ENCODE peak calls at places on chromosomes 13 and 19, in ten cellular contexts. One of them, this sample, is unnamed.
A peak's percentile ranks its signal among the peaks of the same experiment; 100 is the strongest.

GRCh38 chr13:92303428-92303827 is 905.0 kb downstream of the GPC5 start:
- DNase-seq in AG04450: peak; percentile 10
- DNase-seq in adrenal gland: no peak
- DNase-seq in HS-5: peak; percentile 37
- DNase-seq in HFF-Myc: no peak
- DNase-seq in BE2C: no peak
- DNase-seq in foreskin fibroblast: peak; percentile 77
- DNase-seq in endothelial cell: no peak
- DNase-seq in Right ventricle myocardium superior: no peak
- DNase-seq in neuronal stem cell: no peak
- DNase-seq in this sample: no peak

GRCh38 chr19:6712692-6713670 is 7.5 kb downstream of the C3 start:
- DNase-seq in HS-5: no peak
- DNase-seq in Right ventricle myocardium superior: no peak
- DNase-seq in AG04450: no peak
- DNase-seq in endothelial cell: no peak
- DNase-seq in adrenal gland: no peak
- DNase-seq in BE2C: no peak
- DNase-seq in HFF-Myc: no peak
- DNase-seq in neuronal stem cell: no peak
- DNase-seq in foreskin fibroblast: no peak
- DNase-seq in this sample: no peak

GRCh38 chr19:6103217-6103644 is 7.1 kb downstream of the RFX2 start:
- DNase-seq in foreskin fibroblast: peak; percentile 96
- DNase-seq in neuronal stem cell: no peak
- DNase-seq in HFF-Myc: no peak
- DNase-seq in BE2C: no peak
- DNase-seq in HS-5: peak; percentile 79
- DNase-seq in AG04450: peak; percentile 56
- DNase-seq in adrenal gland: peak; percentile 94
- DNase-seq in endothelial cell: no peak
- DNase-seq in Right ventricle myocardium superior: peak; percentile 85
- DNase-seq in this sample: no peak

GRCh38 chr13:76790519-76791289 is 95.5 kb downstream of the KCTD12 start:
- DNase-seq in adrenal gland: no peak
- DNase-seq in HS-5: no peak
- DNase-seq in Right ventricle myocardium superior: no peak
- DNase-seq in neuronal stem cell: no peak
- DNase-seq in HFF-Myc: no peak
- DNase-seq in endothelial cell: no peak
- DNase-seq in foreskin fibroblast: peak; percentile 42
- DNase-seq in BE2C: no peak
- DNase-seq in AG04450: no peak
- DNase-seq in this sample: no peak

GRCh38 chr19:17560205-17560595 is 4.8 kb downstream of the COLGALT1 start:
- DNase-seq in neuronal stem cell: no peak
- DNase-seq in AG04450: peak; percentile 59
- DNase-seq in Right ventricle myocardium superior: peak; percentile 56
- DNase-seq in endothelial cell: no peak
- DNase-seq in adrenal gland: peak; percentile 62
- DNase-seq in HS-5: peak; percentile 86
- DNase-seq in foreskin fibroblast: peak; percentile 74
- DNase-seq in HFF-Myc: no peak
- DNase-seq in BE2C: no peak
- DNase-seq in this sample: no peak

GRCh38 chr13:86757236-86757978 is 913.8 kb upstream of the SLITRK5 start:
- DNase-seq in HS-5: no peak
- DNase-seq in HFF-Myc: no peak
- DNase-seq in foreskin fibroblast: no peak
- DNase-seq in BE2C: no peak
- DNase-seq in AG04450: no peak
- DNase-seq in neuronal stem cell: no peak
- DNase-seq in adrenal gland: no peak
- DNase-seq in endothelial cell: no peak
- DNase-seq in Right ventricle myocardium superior: no peak
- DNase-seq in this sample: no peak

GRCh38 chr13:112783946-112784500 is 94.2 kb downstream of the ATP11A start:
- DNase-seq in endothelial cell: no peak
- DNase-seq in adrenal gland: no peak
- DNase-seq in BE2C: no peak
- DNase-seq in foreskin fibroblast: no peak
- DNase-seq in neuronal stem cell: no peak
- DNase-seq in HS-5: no peak
- DNase-seq in AG04450: no peak
- DNase-seq in Right ventricle myocardium superior: no peak
- DNase-seq in HFF-Myc: no peak
- DNase-seq in this sample: no peak

GRCh38 chr19:27806471-27807070 is 1406.4 kb downstream of the UQCRFS1 start:
- DNase-seq in adrenal gland: no peak
- DNase-seq in HS-5: no peak
- DNase-seq in foreskin fibroblast: no peak
- DNase-seq in HFF-Myc: no peak
- DNase-seq in BE2C: no peak
- DNase-seq in neuronal stem cell: no peak
- DNase-seq in endothelial cell: no peak
- DNase-seq in Right ventricle myocardium superior: no peak
- DNase-seq in AG04450: no peak
- DNase-seq in this sample: no peak

GRCh38 chr19:13850910-13851753 is 25.8 kb upstream of the NANOS3 start:
- DNase-seq in AG04450: peak; percentile 88
- DNase-seq in HS-5: peak; percentile 88
- DNase-seq in Right ventricle myocardium superior: peak; percentile 85
- DNase-seq in endothelial cell: no peak
- DNase-seq in neuronal stem cell: no peak
- DNase-seq in foreskin fibroblast: peak; percentile 98
- DNase-seq in HFF-Myc: peak; percentile 83
- DNase-seq in BE2C: no peak
- DNase-seq in adrenal gland: peak; percentile 96
- DNase-seq in this sample: no peak

GRCh38 chr19:35262101-35262761 is 6.5 kb upstream of the USF2 start:
- DNase-seq in endothelial cell: no peak
- DNase-seq in foreskin fibroblast: no peak
- DNase-seq in HFF-Myc: no peak
- DNase-seq in AG04450: no peak
- DNase-seq in HS-5: no peak
- DNase-seq in neuronal stem cell: no peak
- DNase-seq in adrenal gland: peak; percentile 31
- DNase-seq in Right ventricle myocardium superior: no peak
- DNase-seq in BE2C: no peak
- DNase-seq in this sample: no peak

GRCh38 chr19:35395762-35396199 is 24.9 kb downstream of the GPR42 start:
- DNase-seq in HS-5: no peak
- DNase-seq in AG04450: no peak
- DNase-seq in HFF-Myc: no peak
- DNase-seq in adrenal gland: peak; percentile 83
- DNase-seq in foreskin fibroblast: no peak
- DNase-seq in endothelial cell: no peak
- DNase-seq in neuronal stem cell: no peak
- DNase-seq in Right ventricle myocardium superior: peak; percentile 42
- DNase-seq in BE2C: peak; percentile 87
- DNase-seq in this sample: no peak

GRCh38 chr13:51643882-51644281 is 59.6 kb downstream of the WDFY2 start:
- DNase-seq in HS-5: no peak
- DNase-seq in Right ventricle myocardium superior: no peak
- DNase-seq in AG04450: peak; percentile 79
- DNase-seq in foreskin fibroblast: peak; percentile 92
- DNase-seq in BE2C: no peak
- DNase-seq in neuronal stem cell: no peak
- DNase-seq in HFF-Myc: peak; percentile 89
- DNase-seq in endothelial cell: no peak
- DNase-seq in adrenal gland: no peak
- DNase-seq in this sample: no peak

GRCh38 chr13:73693215-73693614 is 441.0 kb downstream of the KLF12 start:
- DNase-seq in HS-5: no peak
- DNase-seq in HFF-Myc: no peak
- DNase-seq in BE2C: no peak
- DNase-seq in AG04450: no peak
- DNase-seq in adrenal gland: no peak
- DNase-seq in neuronal stem cell: no peak
- DNase-seq in Right ventricle myocardium superior: no peak
- DNase-seq in foreskin fibroblast: no peak
- DNase-seq in endothelial cell: no peak
- DNase-seq in this sample: no peak

GRCh38 chr13:36108342-36108741 is 22.8 kb downstream of the DCLK1 start:
- DNase-seq in Right ventricle myocardium superior: no peak
- DNase-seq in adrenal gland: no peak
- DNase-seq in AG04450: no peak
- DNase-seq in BE2C: no peak
- DNase-seq in neuronal stem cell: no peak
- DNase-seq in endothelial cell: no peak
- DNase-seq in foreskin fibroblast: no peak
- DNase-seq in HS-5: no peak
- DNase-seq in HFF-Myc: no peak
- DNase-seq in this sample: no peak

GRCh38 chr19:11781295-11782057 is 14.7 kb downstream of the ZNF441 start:
- DNase-seq in Right ventricle myocardium superior: no peak
- DNase-seq in endothelial cell: no peak
- DNase-seq in HS-5: no peak
- DNase-seq in neuronal stem cell: no peak
- DNase-seq in foreskin fibroblast: no peak
- DNase-seq in adrenal gland: no peak
- DNase-seq in BE2C: no peak
- DNase-seq in AG04450: no peak
- DNase-seq in HFF-Myc: no peak
- DNase-seq in this sample: no peak

GRCh38 chr19:8489591-8490394 is 12.6 kb downstream of the PRAM1 start:
- DNase-seq in endothelial cell: no peak
- DNase-seq in BE2C: no peak
- DNase-seq in adrenal gland: no peak
- DNase-seq in AG04450: no peak
- DNase-seq in neuronal stem cell: no peak
- DNase-seq in HS-5: no peak
- DNase-seq in Right ventricle myocardium superior: peak; percentile 37
- DNase-seq in HFF-Myc: no peak
- DNase-seq in foreskin fibroblast: peak; percentile 29
- DNase-seq in this sample: no peak

GRCh38 chr13:77975358-77976042 is 56.9 kb upstream of the EDNRB start:
- DNase-seq in Right ventricle myocardium superior: no peak
- DNase-seq in adrenal gland: no peak
- DNase-seq in HS-5: no peak
- DNase-seq in AG04450: no peak
- DNase-seq in HFF-Myc: no peak
- DNase-seq in neuronal stem cell: no peak
- DNase-seq in BE2C: no peak
- DNase-seq in endothelial cell: no peak
- DNase-seq in foreskin fibroblast: no peak
- DNase-seq in this sample: peak; percentile 68

GRCh38 chr13:27379694-27380596 is 44.5 kb upstream of the GTF3A start:
- DNase-seq in foreskin fibroblast: peak; percentile 56
- DNase-seq in HFF-Myc: no peak
- DNase-seq in neuronal stem cell: peak; percentile 69
- DNase-seq in Right ventricle myocardium superior: peak; percentile 71
- DNase-seq in AG04450: no peak
- DNase-seq in adrenal gland: peak; percentile 41
- DNase-seq in BE2C: peak; percentile 81
- DNase-seq in HS-5: no peak
- DNase-seq in endothelial cell: peak; percentile 86
- DNase-seq in this sample: no peak

GRCh38 chr13:57932071-57932470 is 300.5 kb downstream of the PCDH17 start:
- DNase-seq in HFF-Myc: no peak
- DNase-seq in adrenal gland: no peak
- DNase-seq in HS-5: no peak
- DNase-seq in Right ventricle myocardium superior: no peak
- DNase-seq in neuronal stem cell: no peak
- DNase-seq in BE2C: no peak
- DNase-seq in AG04450: no peak
- DNase-seq in foreskin fibroblast: no peak
- DNase-seq in endothelial cell: no peak
- DNase-seq in this sample: no peak

GRCh38 chr19:43777163-43777700 is 3.5 kb downstream of the KCNN4 start:
- DNase-seq in endothelial cell: no peak
- DNase-seq in foreskin fibroblast: peak; percentile 44
- DNase-seq in HFF-Myc: no peak
- DNase-seq in neuronal stem cell: no peak
- DNase-seq in adrenal gland: peak; percentile 34
- DNase-seq in BE2C: no peak
- DNase-seq in HS-5: no peak
- DNase-seq in Right ventricle myocardium superior: no peak
- DNase-seq in AG04450: no peak
- DNase-seq in this sample: no peak

GRCh38 chr19:15463865-15464371 is 426 bp downstream of the RASAL3 start:
- DNase-seq in endothelial cell: no peak
- DNase-seq in HS-5: no peak
- DNase-seq in AG04450: no peak
- DNase-seq in foreskin fibroblast: no peak
- DNase-seq in adrenal gland: no peak
- DNase-seq in Right ventricle myocardium superior: peak; percentile 68
- DNase-seq in neuronal stem cell: no peak
- DNase-seq in HFF-Myc: no peak
- DNase-seq in BE2C: no peak
- DNase-seq in this sample: no peak

GRCh38 chr19:8449830-8450229 is 5.1 kb downstream of the HNRNPM start:
- DNase-seq in endothelial cell: no peak
- DNase-seq in AG04450: no peak
- DNase-seq in BE2C: no peak
- DNase-seq in foreskin fibroblast: no peak
- DNase-seq in Right ventricle myocardium superior: no peak
- DNase-seq in HS-5: no peak
- DNase-seq in adrenal gland: peak; percentile 54
- DNase-seq in neuronal stem cell: no peak
- DNase-seq in HFF-Myc: no peak
- DNase-seq in this sample: no peak

GRCh38 chr19:13031917-13032623 is 36.8 kb downstream of the NFIX start:
- DNase-seq in HS-5: no peak
- DNase-seq in BE2C: no peak
- DNase-seq in neuronal stem cell: no peak
- DNase-seq in AG04450: no peak
- DNase-seq in adrenal gland: no peak
- DNase-seq in Right ventricle myocardium superior: no peak
- DNase-seq in HFF-Myc: no peak
- DNase-seq in foreskin fibroblast: peak; percentile 82
- DNase-seq in endothelial cell: no peak
- DNase-seq in this sample: no peak

GRCh38 chr19:40414536-40415535 is 1.7 kb upstream of the PRX start:
- DNase-seq in AG04450: no peak
- DNase-seq in neuronal stem cell: no peak
- DNase-seq in endothelial cell: no peak
- DNase-seq in foreskin fibroblast: no peak
- DNase-seq in HS-5: no peak
- DNase-seq in HFF-Myc: no peak
- DNase-seq in BE2C: no peak
- DNase-seq in Right ventricle myocardium superior: peak; percentile 50
- DNase-seq in adrenal gland: no peak
- DNase-seq in this sample: no peak

GRCh38 chr19:35462476-35462953 is 14.5 kb downstream of the FFAR2 start:
- DNase-seq in AG04450: no peak
- DNase-seq in endothelial cell: no peak
- DNase-seq in HS-5: no peak
- DNase-seq in adrenal gland: no peak
- DNase-seq in HFF-Myc: no peak
- DNase-seq in foreskin fibroblast: no peak
- DNase-seq in Right ventricle myocardium superior: no peak
- DNase-seq in BE2C: no peak
- DNase-seq in neuronal stem cell: no peak
- DNase-seq in this sample: no peak

This sample was measured in SK-N-DZ.